ENCODE peak calls at places on chromosomes 7 and 10, in nine cellular contexts. D, K, I, N, Y, W, A, S and F are unnamed samples.

GRCh38 chr10:72297281-72297967 is 23.7 kb downstream of the DDIT4 start:
- DNase-seq in D (peak), K (peak), I (peak), N (peak), Y (peak), W (peak), A (peak), S (peak), F (peak)

GRCh38 chr7:67791918-67792317 is 795.3 kb downstream of the TYW1 start:
- DNase-seq in D (no peak), K (no peak), I (no peak), N (no peak), Y (no peak), W (no peak), A (no peak), S (no peak), F (no peak)

GRCh38 chr7:135217645-135218509 is 6.6 kb upstream of the WDR91 start:
- DNase-seq in D (no peak), K (no peak), I (no peak), N (no peak), Y (no peak), W (no peak), A (no peak), S (peak), F (no peak)

GRCh38 chr10:131838921-131839320 is 61.9 kb upstream of the PPP2R2D start:
- DNase-seq in D (no peak), K (peak), I (no peak), N (no peak), Y (no peak), W (no peak), A (peak), S (no peak), F (no peak)

GRCh38 chr7:114879554-114879953 is 42.3 kb upstream of the MDFIC start:
- DNase-seq in D (no peak), K (no peak), I (no peak), N (no peak), Y (no peak), W (no peak), A (no peak), S (no peak), F (no peak)

GRCh38 chr10:112115781-112116385 is 67.7 kb downstream of the GPAM start:
- DNase-seq in D (peak), K (no peak), I (peak), N (no peak), Y (no peak), W (no peak), A (no peak), S (peak), F (peak)

GRCh38 chr10:89085153-89085552 is 94.6 kb downstream of the FAS start:
- DNase-seq in D (no peak), K (no peak), I (no peak), N (no peak), Y (no peak), W (no peak), A (no peak), S (no peak), F (no peak)

GRCh38 chr7:71637578-71637977 is 505.6 kb downstream of the GALNT17 start:
- DNase-seq in D (no peak), K (no peak), I (no peak), N (no peak), Y (no peak), W (no peak), A (no peak), S (no peak), F (no peak)

GRCh38 chr10:91593366-91593765 is 39.5 kb downstream of the PPP1R3C start:
- DNase-seq in D (no peak), K (no peak), I (no peak), N (no peak), Y (peak), W (no peak), A (no peak), S (no peak), F (no peak)

GRCh38 chr7:127738859-127739258 is 86.9 kb downstream of the SND1 start:
- DNase-seq in D (no peak), K (no peak), I (no peak), N (no peak), Y (no peak), W (no peak), A (no peak), S (no peak), F (no peak)

GRCh38 chr7:148893071-148893470 is 9.0 kb upstream of the EZH2 start:
- DNase-seq in D (no peak), K (no peak), I (no peak), N (no peak), Y (no peak), W (no peak), A (no peak), S (no peak), F (no peak)

GRCh38 chr10:59243611-59244195 is 67.3 kb downstream of the PHYHIPL start:
- DNase-seq in D (no peak), K (no peak), I (no peak), N (no peak), Y (no peak), W (no peak), A (no peak), S (no peak), F (no peak)

GRCh38 chr10:81600185-81600584 is 274.8 kb upstream of the NRG3 start:
- DNase-seq in D (peak), K (no peak), I (no peak), N (no peak), Y (no peak), W (no peak), A (no peak), S (peak), F (no peak)

GRCh38 chr7:92404170-92404614 is 43.1 kb upstream of the GATAD1 start:
- DNase-seq in D (no peak), K (no peak), I (no peak), N (no peak), Y (no peak), W (no peak), A (no peak), S (no peak), F (peak)

GRCh38 chr10:69895759-69896158 is 94.1 kb downstream of the COL13A1 start:
- DNase-seq in D (no peak), K (no peak), I (no peak), N (no peak), Y (no peak), W (no peak), A (no peak), S (no peak), F (no peak)

GRCh38 chr7:44282601-44283171 is 42.7 kb downstream of the CAMK2B start:
- DNase-seq in D (no peak), K (peak), I (peak), N (no peak), Y (no peak), W (peak), A (peak), S (no peak), F (no peak)

GRCh38 chr7:35420657-35421056 is 166.8 kb upstream of the TBX20 start:
- DNase-seq in D (peak), K (no peak), I (no peak), N (no peak), Y (no peak), W (no peak), A (no peak), S (no peak), F (no peak)

GRCh38 chr10:116026315-116026714 is 246.7 kb downstream of the GFRA1 start:
- DNase-seq in D (no peak), K (no peak), I (no peak), N (no peak), Y (no peak), W (no peak), A (no peak), S (no peak), F (no peak)

GRCh38 chr7:24702674-24703235 is 54.5 kb downstream of the GSDME start:
- DNase-seq in D (no peak), K (no peak), I (no peak), N (no peak), Y (no peak), W (no peak), A (no peak), S (no peak), F (no peak)
- TF ChIP-seq POLR2A in D (no peak), K (no peak), I (no peak), N (no peak), Y (no peak), W (no peak), A (no peak), S (no peak), F (no peak)

GRCh38 chr10:14558025-14558424 is 216.7 kb downstream of the FAM107B start:
- DNase-seq in D (no peak), K (no peak), I (no peak), N (no peak), Y (no peak), W (no peak), A (no peak), S (no peak), F (no peak)
- TF ChIP-seq POLR2A in D (no peak), K (no peak), I (no peak), N (no peak), Y (no peak), W (no peak), A (no peak), S (no peak), F (no peak)

GRCh38 chr10:95756796-95757657 is 1.1 kb downstream of the ENTPD1 start:
- DNase-seq in D (peak), K (no peak), I (no peak), N (no peak), Y (no peak), W (no peak), A (no peak), S (no peak), F (no peak)
- TF ChIP-seq POLR2A in D (no peak), K (no peak), I (no peak), N (no peak), Y (no peak), W (no peak), A (no peak), S (no peak), F (no peak)

DNA sequence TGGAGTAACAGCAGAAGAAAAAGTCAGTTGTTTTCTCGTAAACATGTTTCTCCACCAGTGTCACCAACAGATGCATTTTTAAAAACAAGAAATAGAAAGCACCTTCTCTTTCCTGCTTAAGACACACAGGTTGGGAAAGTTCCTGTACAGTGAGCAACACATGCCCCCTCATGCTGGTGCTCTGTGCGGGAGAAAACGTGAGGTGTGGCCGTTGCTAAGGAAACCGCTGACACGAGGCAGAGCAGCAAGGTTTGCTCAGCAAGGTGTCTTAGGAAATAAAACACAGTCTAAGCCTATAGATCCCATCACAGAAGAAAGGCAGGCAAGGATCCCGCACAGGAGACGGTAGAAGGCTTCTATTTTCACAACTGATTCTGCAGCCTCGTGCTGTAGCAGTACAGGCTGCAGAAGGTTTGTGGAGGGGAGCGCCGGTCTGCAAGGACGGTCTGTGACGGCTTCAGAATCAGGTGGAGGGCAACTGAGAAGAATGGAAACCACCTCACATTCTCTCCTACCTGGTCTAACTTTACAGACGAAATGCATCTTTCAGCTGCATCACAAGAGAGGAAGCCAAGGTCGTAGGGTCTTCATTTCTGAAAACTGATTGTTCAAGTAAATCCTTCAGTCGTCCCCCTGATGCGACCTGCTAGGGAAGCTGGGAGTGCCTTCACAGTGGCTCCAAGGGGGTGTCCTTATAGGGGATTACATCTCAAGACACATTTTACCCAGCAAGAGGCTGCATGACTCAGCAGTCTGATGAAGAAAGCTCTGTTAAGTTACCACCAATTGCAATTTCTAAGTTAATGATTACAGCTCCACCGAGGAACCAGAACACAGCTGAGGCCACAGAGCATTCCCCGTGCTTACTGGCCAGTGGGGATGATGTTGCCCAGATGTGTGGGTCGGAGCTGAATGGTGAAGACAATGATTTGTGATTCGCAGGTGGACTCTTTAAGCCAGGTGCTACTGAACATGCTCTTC is 150.7 kb upstream of the KLF14 start:
- DNase-seq in D (no peak), K (no peak), I (no peak), N (no peak), Y (no peak), W (no peak), A (no peak), S (peak), F (no peak)
- TF ChIP-seq POLR2A in D (no peak), K (no peak), I (no peak), N (no peak), Y (no peak), W (no peak), A (no peak), S (no peak), F (no peak)

DNA sequence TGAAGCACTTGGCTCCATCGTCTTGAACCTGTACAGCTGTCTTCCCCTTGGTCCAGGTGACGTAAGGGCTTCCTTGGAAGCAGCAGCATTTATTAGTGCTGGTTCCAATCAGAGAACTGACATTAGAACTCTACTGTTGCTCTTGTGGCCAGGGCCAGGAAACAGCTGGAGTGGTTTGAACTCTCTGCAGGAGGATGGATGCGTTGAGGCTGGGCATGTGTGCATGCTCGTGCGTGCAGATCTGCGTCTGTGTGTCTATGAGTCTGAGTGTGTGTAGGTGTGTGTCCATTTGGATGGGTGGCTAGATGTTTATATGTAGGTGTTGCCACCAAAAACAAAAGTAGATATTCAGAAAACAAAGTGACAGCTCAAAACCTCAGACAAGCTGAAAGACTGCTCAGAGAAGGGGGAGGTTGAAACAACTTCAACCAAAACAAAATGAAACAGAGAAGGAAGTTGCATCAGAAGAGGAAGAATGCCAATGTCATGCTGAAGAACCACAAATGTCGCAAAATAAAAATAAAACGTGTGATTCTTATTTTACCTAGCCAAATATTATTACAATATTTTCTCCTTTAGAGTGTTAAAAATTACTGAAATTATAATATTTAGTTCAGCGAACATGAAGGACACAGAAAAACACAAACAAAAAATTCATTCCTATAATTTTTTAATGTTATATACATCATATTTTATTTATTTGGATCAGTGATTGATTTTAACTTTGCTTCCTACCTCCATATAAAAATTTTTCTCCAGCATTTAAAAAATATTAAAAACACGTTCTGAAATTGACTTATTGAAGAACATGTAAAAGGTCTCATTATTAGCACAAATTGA is 96.1 kb upstream of the MKLN1 start:
- DNase-seq in D (no peak), K (peak), I (no peak), N (no peak), Y (no peak), W (peak), A (no peak), S (peak), F (peak)
- TF ChIP-seq POLR2A in D (no peak), K (no peak), I (no peak), N (no peak), Y (no peak), W (no peak), A (no peak), S (no peak), F (no peak)

GRCh38 chr7:26306770-26307169 is 15.1 kb downstream of the SNX10 start:
- DNase-seq in D (no peak), K (no peak), I (no peak), N (no peak), Y (no peak), W (no peak), A (no peak), S (no peak), F (no peak)

GRCh38 chr7:26308551-26308950 is 16.9 kb downstream of the SNX10 start:
- DNase-seq in D (no peak), K (no peak), I (no peak), N (no peak), Y (no peak), W (no peak), A (no peak), S (no peak), F (no peak)

GRCh38 chr7:26305869-26306665 is 14.4 kb downstream of the SNX10 start:
- DNase-seq in D (no peak), K (no peak), I (no peak), N (no peak), Y (no peak), W (no peak), A (no peak), S (no peak), F (no peak)

GRCh38 chr7:26307226-26307625 is 15.6 kb downstream of the SNX10 start:
- DNase-seq in D (no peak), K (no peak), I (no peak), N (no peak), Y (no peak), W (peak), A (no peak), S (no peak), F (no peak)

DNA sequence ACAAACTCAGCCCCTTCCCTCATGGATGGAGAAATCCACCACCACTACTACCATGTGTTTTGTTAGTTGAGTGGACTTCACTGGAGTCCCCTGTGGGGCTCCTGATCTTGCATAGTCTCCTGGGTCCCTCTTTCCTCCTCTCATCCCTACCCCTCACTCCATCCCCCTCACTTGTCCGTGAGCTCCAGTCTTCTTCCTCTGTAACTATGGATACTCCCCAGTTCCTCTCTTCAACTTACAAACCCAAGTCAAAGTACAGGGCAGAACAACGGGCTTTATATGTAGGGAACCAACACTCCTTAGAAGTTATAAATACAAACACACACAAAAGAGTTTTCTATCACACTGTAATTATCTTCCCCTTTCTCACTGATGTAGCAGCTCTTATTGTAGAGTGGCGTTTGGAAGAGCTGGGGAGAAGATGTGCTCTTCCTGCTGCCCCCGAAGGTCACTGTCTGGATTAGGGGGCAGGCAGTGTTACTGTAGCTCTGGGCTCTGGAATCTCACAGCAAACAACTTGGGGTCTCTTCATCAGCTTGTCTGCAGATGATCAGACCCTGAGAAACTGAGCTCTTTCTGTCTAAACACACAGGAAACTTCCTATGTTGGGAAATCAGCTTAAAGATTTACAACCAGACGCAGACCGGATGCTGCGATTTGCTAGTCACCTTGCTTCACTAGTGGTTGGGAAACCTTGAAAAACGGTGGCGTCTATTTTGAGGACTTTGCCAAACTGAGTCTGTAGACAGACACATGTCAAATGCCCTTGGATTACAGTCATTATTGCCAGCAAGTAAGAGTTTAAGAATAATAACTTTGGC is 13.6 kb downstream of the SNX10 start:
- DNase-seq in D (no peak), K (no peak), I (peak), N (no peak), Y (no peak), W (no peak), A (no peak), S (no peak), F (no peak)
- TF ChIP-seq POLR2A in D (no peak), K (no peak), I (no peak), N (no peak), Y (no peak), W (no peak), A (no peak), S (no peak), F (no peak)

DNA sequence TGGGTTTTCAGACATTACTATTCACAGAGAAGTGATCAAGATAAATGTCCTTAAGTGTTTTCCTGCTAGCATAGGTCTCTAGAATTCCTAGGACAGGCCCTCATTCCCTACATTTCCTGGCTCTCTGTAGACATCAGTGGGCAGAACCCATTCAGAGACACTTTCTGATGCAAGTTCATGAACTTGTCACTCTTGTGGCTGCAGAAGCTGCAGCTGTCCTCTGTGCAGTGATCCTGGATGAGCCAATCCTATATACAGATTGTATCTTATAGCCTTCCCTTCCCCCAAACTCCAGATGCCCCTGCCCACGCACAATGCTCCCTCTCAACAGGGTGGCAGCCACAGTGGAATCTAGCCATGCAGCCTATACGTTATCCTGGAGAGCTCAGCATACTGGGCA is 12.6 kb upstream of the GRB10 start:
- DNase-seq in D (no peak), K (no peak), I (no peak), N (no peak), Y (no peak), W (no peak), A (no peak), S (no peak), F (no peak)
- TF ChIP-seq POLR2A in D (no peak), K (no peak), I (no peak), N (no peak), Y (no peak), W (no peak), A (no peak), S (no peak), F (no peak)